ENCODE peak calls at places on chromosomes 1 and 21, in six cellular contexts. R is fibroblast of the conjunctiva; X is H54; H is activated CD8-positive, alpha-beta memory T cell treated with anti-CD3 and anti-CD28 coated beads, Interleukin-2, amount 10 ng/mL, durations not matched to agents 7 days and 5 days; E is activated T-cell treated with anti-CD3 and anti-CD28 coated beads for 1 hour; C is occipital lobe. Z is an unnamed sample.
A peak's percentile ranks its signal among the peaks of the same experiment; 100 is the strongest.

GRCh38 chr1:21126324-21126723 is 50.4 kb downstream of the EIF4G3 start:
- DNase-seq in R (no peak), X (no peak), H (no peak), E (no peak), C (no peak), Z (no peak)

GRCh38 chr1:70487910-70488665 is 77.0 kb downstream of the CTH start:
- DNase-seq in R (no peak), X (no peak), H (no peak), E (no peak), C (no peak), Z (peak; percentile 31)

GRCh38 chr1:28130901-28131300 is 42.5 kb upstream of the EYA3 start:
- DNase-seq in R (no peak), X (no peak), H (no peak), E (no peak), C (no peak), Z (no peak)

GRCh38 chr1:153565529-153566374 is at the start of gene S100A2:
- DNase-seq in R (peak; percentile 67), X (peak; percentile 84), H (peak; percentile 52), E (no peak), C (no peak), Z (peak; percentile 28)

GRCh38 chr21:33069994-33070811 is at the start of gene OLIG1:
- DNase-seq in R (no peak), X (no peak), H (no peak), E (no peak), C (peak; percentile 58), Z (peak; percentile 79)

GRCh38 chr1:2554621-2555387 is 1.4 kb upstream of the TNFRSF14 start:
- DNase-seq in R (no peak), X (no peak), H (peak; percentile 79), E (peak; percentile 51), C (no peak), Z (peak; percentile 4)

GRCh38 chr21:34882719-34883131 is 166.4 kb downstream of the RUNX1 start:
- DNase-seq in R (no peak), X (no peak), H (no peak), E (no peak), C (no peak), Z (peak; percentile 72)

GRCh38 chr1:13828454-13829151 is 128.6 kb downstream of the PRDM2 start:
- DNase-seq in R (no peak), X (no peak), H (peak; percentile 57), E (no peak), C (no peak), Z (no peak)

GRCh38 chr1:194225781-194226180 is 1039.4 kb upstream of the B3GALT2 start:
- DNase-seq in R (no peak), X (no peak), H (peak; percentile 46), E (no peak), C (no peak), Z (peak; percentile 77)

GRCh38 chr1:32881291-32881690 is 5.0 kb upstream of the HPCA start:
- DNase-seq in R (no peak), X (no peak), H (no peak), E (no peak), C (no peak), Z (no peak)

GRCh38 chr1:5643360-5644090 is 348.7 kb downstream of the NPHP4 start:
- DNase-seq in R (no peak), X (no peak), H (no peak), E (no peak), C (no peak), Z (no peak)

GRCh38 chr21:45535341-45536081 is 6.7 kb downstream of the SLC19A1 start:
- DNase-seq in R (no peak), X (no peak), H (no peak), E (no peak), C (peak; percentile 27), Z (no peak)

GRCh38 chr1:243926803-243927245 is 76.8 kb upstream of the AKT3 start:
- DNase-seq in R (peak; percentile 66), X (peak; percentile 60), H (no peak), E (no peak), C (no peak), Z (no peak)

GRCh38 chr1:6342031-6342430 is 51.5 kb downstream of the ACOT7 start:
- DNase-seq in R (no peak), X (no peak), H (no peak), E (no peak), C (no peak), Z (no peak)

GRCh38 chr21:39047046-39047445 is 136.2 kb downstream of the PSMG1 start:
- DNase-seq in R (no peak), X (no peak), H (no peak), E (no peak), C (no peak), Z (no peak)

GRCh38 chr1:101112051-101112770 is 86.6 kb upstream of the DPH5 start:
- DNase-seq in R (no peak), X (no peak), H (peak; percentile 80), E (peak; percentile 47), C (no peak), Z (peak; percentile 73)

GRCh38 chr21:18164483-18164882 is 80.2 kb upstream of the CHODL start:
- DNase-seq in R (no peak), X (no peak), H (no peak), E (no peak), C (no peak), Z (no peak)

GRCh38 chr1:243733670-243734310 is 116.3 kb downstream of the AKT3 start:
- DNase-seq in R (no peak), X (no peak), H (no peak), E (no peak), C (no peak), Z (no peak)

GRCh38 chr1:67608661-67609571 is 76.1 kb upstream of the GADD45A start:
- DNase-seq in R (no peak), X (no peak), H (no peak), E (no peak), C (no peak), Z (no peak)

GRCh38 chr1:89996415-89997110 is 1.7 kb downstream of the ZNF326 start:
- DNase-seq in R (no peak), X (no peak), H (no peak), E (no peak), C (no peak), Z (no peak)